ENCODE peak calls at places on chromosomes 2 and 18, in four cellular contexts. One of them, this sample, is unnamed.

GRCh38 chr2:178006710-178007109 is 65.9 kb downstream of the PDE11A start:
- DNase-seq in heart right ventricle: no peak
- DNase-seq in CD4-positive, alpha-beta T cell: no peak
- DNase-seq in keratinocyte: no peak
- DNase-seq in this sample: no peak

GRCh38 chr2:112001136-112001764 is 53.8 kb upstream of the TMEM87B start:
- DNase-seq in heart right ventricle: no peak
- DNase-seq in CD4-positive, alpha-beta T cell: no peak
- DNase-seq in keratinocyte: no peak
- DNase-seq in this sample: no peak

GRCh38 chr2:160104115-160104514 is 41.7 kb upstream of the PLA2R1 start:
- DNase-seq in heart right ventricle: no peak
- DNase-seq in CD4-positive, alpha-beta T cell: no peak
- DNase-seq in keratinocyte: no peak
- DNase-seq in this sample: no peak

GRCh38 chr2:82344670-82345069 is 2040.1 kb upstream of the LRRTM1 start:
- DNase-seq in heart right ventricle: no peak
- DNase-seq in CD4-positive, alpha-beta T cell: no peak
- DNase-seq in keratinocyte: no peak
- DNase-seq in this sample: no peak

GRCh38 chr2:45532171-45532570 is 78.9 kb downstream of the SRBD1 start:
- DNase-seq in heart right ventricle: no peak
- DNase-seq in CD4-positive, alpha-beta T cell: no peak
- DNase-seq in keratinocyte: no peak
- DNase-seq in this sample: no peak

GRCh38 chr18:59208602-59209001 is 11.4 kb upstream of the GRP start:
- DNase-seq in heart right ventricle: no peak
- DNase-seq in CD4-positive, alpha-beta T cell: no peak
- DNase-seq in keratinocyte: peak; percentile 11
- DNase-seq in this sample: no peak

GRCh38 chr2:180579388-180579787 is 401.0 kb upstream of the UBE2E3 start:
- DNase-seq in heart right ventricle: no peak
- DNase-seq in CD4-positive, alpha-beta T cell: no peak
- DNase-seq in keratinocyte: no peak
- DNase-seq in this sample: no peak

GRCh38 chr2:229802785-229803184 is 88.4 kb upstream of the DNER start:
- DNase-seq in heart right ventricle: no peak
- DNase-seq in CD4-positive, alpha-beta T cell: no peak
- DNase-seq in keratinocyte: no peak
- DNase-seq in this sample: no peak

GRCh38 chr2:10303634-10304378 is 1.1 kb downstream of the HPCAL1 start:
- DNase-seq in heart right ventricle: peak; percentile 49
- DNase-seq in CD4-positive, alpha-beta T cell: no peak
- DNase-seq in keratinocyte: no peak
- DNase-seq in this sample: peak; percentile 59

GRCh38 chr2:130841741-130842365 is 5.1 kb downstream of the ARHGEF4 start:
- DNase-seq in heart right ventricle: no peak
- DNase-seq in CD4-positive, alpha-beta T cell: no peak
- DNase-seq in keratinocyte: no peak
- DNase-seq in this sample: no peak

GRCh38 chr2:176151199-176152099 is at the start of gene HOXD4:
- DNase-seq in heart right ventricle: no peak
- DNase-seq in CD4-positive, alpha-beta T cell: no peak
- DNase-seq in keratinocyte: no peak
- DNase-seq in this sample: no peak

GRCh38 chr2:207792244-207792785 is 22.6 kb upstream of the FZD5 start:
- DNase-seq in heart right ventricle: no peak
- DNase-seq in CD4-positive, alpha-beta T cell: no peak
- DNase-seq in keratinocyte: no peak
- DNase-seq in this sample: no peak

GRCh38 chr18:13217971-13218375 is 587 bp upstream of the LDLRAD4 start:
- DNase-seq in heart right ventricle: peak; percentile 53
- DNase-seq in CD4-positive, alpha-beta T cell: no peak
- DNase-seq in keratinocyte: no peak
- DNase-seq in this sample: no peak

GRCh38 chr18:28127763-28128737 is 48.9 kb downstream of the CDH2 start:
- DNase-seq in heart right ventricle: no peak
- DNase-seq in CD4-positive, alpha-beta T cell: no peak
- DNase-seq in keratinocyte: no peak
- DNase-seq in this sample: no peak

GRCh38 chr2:212548459-212548815 is 9.8 kb upstream of the ERBB4 start:
- DNase-seq in heart right ventricle: no peak
- DNase-seq in CD4-positive, alpha-beta T cell: no peak
- DNase-seq in keratinocyte: no peak
- DNase-seq in this sample: no peak

GRCh38 chr2:68565858-68566257 is 77.5 kb upstream of the PROKR1 start:
- DNase-seq in heart right ventricle: no peak
- DNase-seq in CD4-positive, alpha-beta T cell: no peak
- DNase-seq in keratinocyte: no peak
- DNase-seq in this sample: no peak

GRCh38 chr2:3021720-3022119 is 355.9 kb downstream of the EIPR1 start:
- DNase-seq in heart right ventricle: no peak
- DNase-seq in CD4-positive, alpha-beta T cell: no peak
- DNase-seq in keratinocyte: no peak
- DNase-seq in this sample: no peak

GRCh38 chr2:106575955-106576354 is 88.8 kb downstream of the CD8B2 start:
- DNase-seq in heart right ventricle: peak; percentile 37
- DNase-seq in CD4-positive, alpha-beta T cell: no peak
- DNase-seq in keratinocyte: no peak
- DNase-seq in this sample: no peak

GRCh38 chr2:129396980-129397599 is 582.4 kb upstream of the RAB6C start:
- DNase-seq in heart right ventricle: no peak
- DNase-seq in CD4-positive, alpha-beta T cell: no peak
- DNase-seq in keratinocyte: peak; percentile 28
- DNase-seq in this sample: peak; percentile 31

GRCh38 chr2:48954935-48955334 is 199.4 kb downstream of the FSHR start:
- DNase-seq in heart right ventricle: no peak
- DNase-seq in CD4-positive, alpha-beta T cell: no peak
- DNase-seq in keratinocyte: no peak
- DNase-seq in this sample: no peak

GRCh38 chr2:68426885-68427579 is 40.1 kb downstream of the FBXO48 start:
- DNase-seq in heart right ventricle: no peak
- DNase-seq in CD4-positive, alpha-beta T cell: no peak
- DNase-seq in keratinocyte: no peak
- DNase-seq in this sample: no peak

GRCh38 chr2:61759718-61760117 is 94.1 kb downstream of the FAM161A start:
- DNase-seq in heart right ventricle: no peak
- DNase-seq in CD4-positive, alpha-beta T cell: no peak
- DNase-seq in keratinocyte: no peak
- DNase-seq in this sample: no peak

GRCh38 chr2:168156661-168157060 is 90.7 kb downstream of the STK39 start:
- DNase-seq in heart right ventricle: peak; percentile 33
- DNase-seq in CD4-positive, alpha-beta T cell: no peak
- DNase-seq in keratinocyte: no peak
- DNase-seq in this sample: peak; percentile 12

GRCh38 chr2:11129598-11130449 is 25.4 kb upstream of the SLC66A3 start:
- DNase-seq in heart right ventricle: peak; percentile 62
- DNase-seq in CD4-positive, alpha-beta T cell: peak; percentile 81
- DNase-seq in keratinocyte: no peak
- DNase-seq in this sample: peak; percentile 77

GRCh38 chr2:149084924-149085795 is 46.7 kb downstream of the LYPD6B start:
- DNase-seq in heart right ventricle: no peak
- DNase-seq in CD4-positive, alpha-beta T cell: no peak
- DNase-seq in keratinocyte: no peak
- DNase-seq in this sample: no peak

GRCh38 chr2:197704434-197705142 is 581 bp upstream of the MARS2 start:
- DNase-seq in heart right ventricle: no peak
- DNase-seq in CD4-positive, alpha-beta T cell: no peak
- DNase-seq in keratinocyte: no peak
- DNase-seq in this sample: no peak

GRCh38 chr18:58942486-58942885 is 77.8 kb downstream of the ZNF532 start:
- DNase-seq in heart right ventricle: no peak
- DNase-seq in CD4-positive, alpha-beta T cell: no peak
- DNase-seq in keratinocyte: no peak
- DNase-seq in this sample: no peak

GRCh38 chr2:102540882-102541281 is 67.9 kb downstream of the SLC9A4 start:
- DNase-seq in heart right ventricle: no peak
- DNase-seq in CD4-positive, alpha-beta T cell: no peak
- DNase-seq in keratinocyte: no peak
- DNase-seq in this sample: no peak

DNA sequence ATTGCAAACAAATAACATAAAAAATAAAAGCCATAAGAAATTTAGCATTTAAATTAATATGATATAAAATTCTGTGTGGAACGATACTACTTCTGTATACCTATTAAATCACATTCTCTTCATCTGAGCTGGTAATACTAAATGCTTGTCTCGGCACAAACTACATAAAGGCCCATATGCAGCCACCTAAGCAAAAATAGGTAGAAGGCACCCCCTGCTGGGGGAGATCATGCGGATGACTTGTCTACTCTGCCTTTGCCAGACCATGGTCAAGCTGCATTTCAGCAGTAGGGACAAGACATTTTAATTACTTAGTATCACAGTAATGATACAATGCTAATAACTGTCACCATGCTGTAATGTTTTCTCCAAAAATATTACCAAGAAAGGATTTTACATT is 108.0 kb downstream of the CDH19 start:
- DNase-seq in heart right ventricle: peak; percentile 14
- DNase-seq in CD4-positive, alpha-beta T cell: no peak
- DNase-seq in keratinocyte: no peak
- DNase-seq in this sample: peak; percentile 50
- TF ChIP-seq CTCF in heart right ventricle: peak; percentile 38
- TF ChIP-seq CTCF in CD4-positive, alpha-beta T cell: no peak
- TF ChIP-seq CTCF in keratinocyte: peak; percentile 46
- TF ChIP-seq CTCF in this sample: no peak

DNA sequence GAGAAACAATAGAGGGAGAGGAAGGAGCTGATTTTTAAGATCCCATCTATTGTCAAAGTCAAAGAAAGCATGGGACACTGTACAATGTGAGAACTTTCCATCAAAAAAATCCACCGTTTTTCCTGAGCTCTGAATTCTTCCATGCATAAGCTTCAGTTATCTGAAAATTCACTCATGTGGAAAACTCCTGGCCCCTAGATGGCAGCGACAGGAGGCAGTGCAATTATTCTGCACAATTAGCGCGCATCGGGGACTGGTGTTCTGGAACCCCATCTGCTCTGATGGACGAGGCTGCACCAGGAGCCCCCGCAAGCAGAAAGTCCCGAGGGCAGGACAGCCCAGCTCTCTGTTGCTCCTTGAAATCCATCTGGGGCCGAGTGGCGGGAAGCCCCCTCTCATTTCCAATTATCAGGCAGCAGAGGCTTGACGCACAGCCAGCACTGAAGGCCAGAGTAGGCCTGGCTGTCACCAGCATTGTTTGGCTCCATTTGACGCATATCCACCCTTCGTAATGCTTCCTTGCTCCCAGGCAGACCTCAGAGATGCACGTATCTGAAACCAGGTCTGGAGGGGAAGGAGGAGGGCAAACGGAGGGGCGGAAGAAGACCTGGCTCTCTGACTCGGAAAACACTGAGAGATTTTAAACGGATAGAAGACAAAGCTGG is 70.0 kb downstream of the TNS1 start:
- DNase-seq in heart right ventricle: no peak
- DNase-seq in CD4-positive, alpha-beta T cell: no peak
- DNase-seq in keratinocyte: no peak
- DNase-seq in this sample: no peak
- TF ChIP-seq CTCF in heart right ventricle: peak; percentile 8
- TF ChIP-seq CTCF in CD4-positive, alpha-beta T cell: no peak
- TF ChIP-seq CTCF in keratinocyte: peak; percentile 8
- TF ChIP-seq CTCF in this sample: no peak

GRCh38 chr18:74976331-74976909 is 232.5 kb downstream of the PTGR3 start:
- DNase-seq in heart right ventricle: no peak
- DNase-seq in CD4-positive, alpha-beta T cell: no peak
- DNase-seq in keratinocyte: no peak
- DNase-seq in this sample: no peak
- TF ChIP-seq CTCF in heart right ventricle: no peak
- TF ChIP-seq CTCF in CD4-positive, alpha-beta T cell: no peak
- TF ChIP-seq CTCF in keratinocyte: no peak
- TF ChIP-seq CTCF in this sample: no peak

DNA sequence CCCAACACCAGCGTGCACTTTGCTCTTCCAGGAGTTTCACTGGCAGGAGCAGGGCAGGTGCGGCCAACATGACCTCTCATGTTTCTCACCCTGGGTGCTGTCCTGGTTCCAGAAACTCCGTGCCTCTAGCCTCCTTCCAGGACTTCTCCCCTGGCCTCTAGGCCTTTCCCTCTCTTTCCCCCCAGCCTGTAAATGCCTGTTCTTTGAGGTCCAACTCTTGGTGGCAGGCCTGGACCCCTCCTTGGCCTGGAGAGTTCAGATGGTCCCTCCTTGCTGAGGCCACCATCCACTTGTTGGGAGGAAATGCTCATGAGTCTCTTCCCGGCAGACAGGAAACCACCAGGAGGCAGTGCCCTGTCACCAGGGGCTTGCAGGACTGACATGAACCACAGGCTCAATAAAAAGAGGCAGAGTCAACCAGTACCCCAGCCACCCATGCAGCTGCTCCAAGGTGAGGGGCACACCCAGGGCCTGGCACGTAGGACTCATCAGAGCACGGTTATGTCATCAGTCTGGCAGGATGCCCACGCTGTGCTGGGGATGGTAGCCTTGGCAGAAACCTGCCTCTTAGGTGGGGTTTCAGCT is 1.5 kb downstream of the MALL start:
- DNase-seq in heart right ventricle: no peak
- DNase-seq in CD4-positive, alpha-beta T cell: no peak
- DNase-seq in keratinocyte: no peak
- DNase-seq in this sample: peak; percentile 24
- TF ChIP-seq CTCF in heart right ventricle: peak; percentile 13
- TF ChIP-seq CTCF in CD4-positive, alpha-beta T cell: no peak
- TF ChIP-seq CTCF in keratinocyte: peak; percentile 59
- TF ChIP-seq CTCF in this sample: no peak

This sample was measured in activated CD8-positive, alpha-beta T cell treated with anti-CD3 and anti-CD28 coated beads for 36 hours.